ENCODE peak calls at places on chromosomes 5 and 9, in seven cellular contexts. E is transverse colon, X is right atrium auricular region, S is A549, Z is heart left ventricle, A is A673, O is upper lobe of left lung. M is an unnamed sample. For H3K9me3, the result is how much of the 10 kb centered on the place peaks cover.

GRCh38 chr9:3828495-3828894 is 302.7 kb upstream of the RFX3 start:
- DNase-seq in E (no peak), X (no peak), S (no peak), Z (no peak), A (no peak), O (no peak), M (no peak)

GRCh38 chr9:32251539-32251938 is 132.9 kb upstream of the ACO1 start:
- DNase-seq in E (peak), X (no peak), S (peak), Z (peak), A (peak), O (peak), M (no peak)

GRCh38 chr5:134976841-134977240 is 9.1 kb downstream of the CATSPER3 start:
- DNase-seq in E (no peak), X (no peak), S (no peak), Z (no peak), A (no peak), O (no peak), M (no peak)

GRCh38 chr5:176743828-176744583 is 66.4 kb upstream of the UNC5A start:
- DNase-seq in E (no peak), X (peak), S (no peak), Z (no peak), A (no peak), O (peak), M (peak)

GRCh38 chr9:13621871-13622564 is 342.5 kb upstream of the MPDZ start:
- DNase-seq in E (no peak), X (no peak), S (no peak), Z (no peak), A (no peak), O (no peak), M (no peak)

GRCh38 chr9:114400219-114400618 is 12.4 kb upstream of the AKNA start:
- DNase-seq in E (no peak), X (no peak), S (no peak), Z (no peak), A (no peak), O (no peak), M (no peak)

GRCh38 chr9:114214181-114214580 is 58.8 kb downstream of the COL27A1 start:
- DNase-seq in E (no peak), X (peak), S (no peak), Z (no peak), A (no peak), O (no peak), M (no peak)

GRCh38 chr5:133220851-133221674 is 169.2 kb downstream of the HSPA4 start:
- DNase-seq in E (no peak), X (no peak), S (peak), Z (no peak), A (no peak), O (no peak), M (no peak)

GRCh38 chr9:93205896-93206575 is 22.1 kb downstream of the WNK2 start:
- DNase-seq in E (no peak), X (no peak), S (no peak), Z (no peak), A (no peak), O (no peak), M (no peak)

GRCh38 chr5:9233712-9234111 is 312.2 kb downstream of the SEMA5A start:
- DNase-seq in E (no peak), X (no peak), S (no peak), Z (no peak), A (no peak), O (no peak), M (no peak)

GRCh38 chr5:137286025-137286610 is 213.0 kb downstream of the SPOCK1 start:
- DNase-seq in E (no peak), X (no peak), S (no peak), Z (no peak), A (no peak), O (no peak), M (no peak)

GRCh38 chr5:107556575-107556974 is 114.2 kb downstream of the EFNA5 start:
- DNase-seq in E (no peak), X (no peak), S (no peak), Z (no peak), A (no peak), O (no peak), M (no peak)

GRCh38 chr5:155125696-155126095 is 112.1 kb downstream of the KIF4B start:
- DNase-seq in E (no peak), X (no peak), S (no peak), Z (no peak), A (no peak), O (no peak), M (no peak)

GRCh38 chr5:157971466-157972324 is 112.8 kb upstream of the CLINT1 start:
- DNase-seq in E (no peak), X (no peak), S (no peak), Z (peak), A (no peak), O (no peak), M (no peak)

GRCh38 chr5:96712100-96712746 is 50.0 kb downstream of the CAST start:
- DNase-seq in E (no peak), X (no peak), S (no peak), Z (no peak), A (no peak), O (no peak), M (no peak)

GRCh38 chr5:176614805-176615478 is 5.0 kb upstream of the GPRIN1 start:
- DNase-seq in E (no peak), X (no peak), S (no peak), Z (no peak), A (no peak), O (no peak), M (no peak)

GRCh38 chr9:116342941-116343340 is 189.3 kb downstream of the PAPPA start:
- DNase-seq in E (no peak), X (no peak), S (no peak), Z (no peak), A (no peak), O (no peak), M (no peak)

GRCh38 chr9:111598730-111599091 is 736 bp downstream of the PTGR1 start:
- DNase-seq in E (peak), X (peak), S (no peak), Z (peak), A (peak), O (peak), M (peak)

GRCh38 chr9:69771775-69772418 is 12.1 kb upstream of the PTAR1 start:
- DNase-seq in E (no peak), X (no peak), S (no peak), Z (no peak), A (no peak), O (peak), M (no peak)

GRCh38 chr5:160369990-160370712 is at the start of gene C1QTNF2:
- DNase-seq in E (peak), X (peak), S (peak), Z (peak), A (peak), O (peak), M (peak)

DNA sequence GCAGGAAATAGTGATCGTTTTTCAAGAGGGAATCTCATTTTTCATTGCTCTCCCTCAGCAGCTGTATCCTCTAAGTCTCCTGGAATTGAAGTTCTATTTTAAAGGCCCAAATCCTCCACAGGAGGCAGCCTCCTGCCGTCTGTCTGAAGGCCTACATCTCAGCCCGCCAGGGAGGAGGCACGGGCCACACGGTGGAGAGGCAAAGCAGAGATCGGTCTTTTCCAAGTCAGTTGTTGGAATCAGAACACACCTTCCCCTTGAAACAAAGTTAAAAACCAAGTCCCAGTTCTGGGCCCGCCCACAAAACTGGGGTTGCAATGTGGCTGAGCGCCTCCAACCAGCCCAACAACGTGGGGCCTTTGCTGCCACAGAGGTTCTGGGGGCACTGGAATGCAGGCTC is 68.7 kb downstream of the RAPGEF1 start:
- DNase-seq in E (no peak), X (no peak), S (no peak), Z (no peak), A (peak), O (no peak), M (no peak)
- TF ChIP-seq CTCF in E (no peak), X (no peak), S (no peak), Z (no peak), A (peak), O (no peak), M (no peak)

GRCh38 chr5:2257326-2258244 is 374.9 kb upstream of the IRX4 start:
- DNase-seq in E (no peak), X (peak), S (no peak), Z (no peak), A (no peak), O (no peak), M (peak)

GRCh38 chr5:2258861-2259260 is 376.1 kb upstream of the IRX4 start:
- DNase-seq in E (no peak), X (no peak), S (no peak), Z (no peak), A (no peak), O (no peak), M (peak)

GRCh38 chr5:2254880-2255750 is 372.4 kb upstream of the IRX4 start:
- DNase-seq in E (no peak), X (peak), S (no peak), Z (no peak), A (no peak), O (no peak), M (no peak)

GRCh38 chr5:2255915-2256645 is 373.4 kb upstream of the IRX4 start:
- DNase-seq in E (no peak), X (no peak), S (no peak), Z (no peak), A (no peak), O (no peak), M (peak)

DNA sequence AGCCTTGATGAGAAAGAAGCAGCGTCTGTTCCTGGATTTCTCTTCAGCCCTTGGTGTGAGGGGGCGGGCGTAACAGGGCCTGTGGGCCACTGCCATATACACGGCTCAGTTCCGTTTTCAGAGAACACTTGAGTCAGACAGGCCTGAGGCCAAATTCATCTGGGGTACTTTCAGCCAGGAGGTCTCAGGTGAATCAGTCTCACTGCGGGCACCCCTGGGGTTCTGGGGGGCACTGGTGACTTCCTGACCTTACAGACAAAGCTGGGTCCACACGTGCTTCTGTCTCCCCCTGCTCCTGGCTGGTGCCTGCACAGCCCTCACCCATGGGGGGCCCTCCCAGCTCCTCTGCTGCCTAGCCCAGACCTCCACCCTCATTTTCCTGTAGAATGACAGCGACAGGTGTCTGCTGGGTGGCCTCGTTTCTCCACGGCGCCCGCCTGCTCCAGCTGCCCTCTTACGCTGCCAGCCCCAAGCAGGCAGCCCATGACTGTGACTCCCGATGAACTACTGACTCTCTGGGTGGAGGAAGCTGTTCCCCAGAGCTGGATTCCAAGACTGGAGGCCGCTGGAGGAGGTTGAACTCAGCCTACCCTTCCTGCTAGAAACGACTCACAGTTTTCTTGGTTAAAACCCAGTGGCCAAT is 374.0 kb upstream of the IRX4 start:
- DNase-seq in E (no peak), X (peak), S (no peak), Z (no peak), A (no peak), O (no peak), M (peak)
- H3K9me3 ChIP-seq in E (under half), X (under half), S (under half), Z (under half), A (under half), O (under half), M (under half)

GRCh38 chr5:61860978-61861377 is 445.0 kb upstream of the KIF2A start:
- DNase-seq in E (no peak), X (no peak), S (no peak), Z (no peak), A (no peak), O (no peak), M (no peak)
- TF ChIP-seq CTCF in E (no peak), X (no peak), S (no peak), Z (no peak), A (no peak), O (no peak), M (no peak)

DNA sequence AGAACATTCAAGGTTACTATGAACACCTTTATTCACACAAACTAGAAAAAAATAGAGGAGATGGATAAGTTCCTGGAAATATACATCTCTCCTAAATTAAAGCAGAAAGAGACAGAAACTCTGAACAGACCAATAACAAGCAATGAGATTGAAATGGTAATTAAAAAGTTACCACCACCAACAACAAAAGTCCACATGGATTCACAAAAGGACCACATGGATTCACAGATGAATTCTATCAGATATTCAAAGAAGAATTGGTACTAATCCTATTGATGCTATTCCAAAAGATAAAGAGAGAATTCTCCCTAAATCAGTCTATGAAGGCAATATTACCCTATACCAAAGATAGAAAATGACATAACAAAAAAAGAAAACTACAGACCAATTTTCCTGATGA is 518.9 kb downstream of the PRDM9 start:
- DNase-seq in E (no peak), X (no peak), S (no peak), Z (no peak), A (no peak), O (no peak), M (no peak)
- H3K9me3 ChIP-seq in E (under half), X (under half), S (under half), Z (under half), A (under half), O (under half), M (under half)

DNA sequence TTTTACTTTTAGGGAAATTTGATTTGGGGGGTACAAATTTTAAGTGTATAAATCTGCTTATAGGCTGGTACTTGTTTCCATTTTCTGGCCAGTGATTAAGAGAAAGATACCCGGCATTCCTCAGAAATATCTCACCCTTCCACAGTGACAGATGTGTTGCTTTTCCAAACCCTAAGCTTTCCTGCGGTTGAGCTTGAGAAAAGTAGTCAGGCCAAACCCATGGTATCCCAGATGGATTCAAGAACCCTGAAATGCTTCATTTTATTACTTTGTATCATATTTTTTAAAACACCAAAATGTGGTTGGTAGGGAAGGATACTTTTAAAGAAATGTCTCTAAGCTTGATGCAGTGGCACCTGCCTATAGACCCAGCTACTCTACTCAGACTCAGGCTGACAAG is 23.5 kb downstream of the SPTAN1 start:
- DNase-seq in E (no peak), X (no peak), S (no peak), Z (no peak), A (no peak), O (no peak), M (no peak)
- TF ChIP-seq CTCF in E (no peak), X (no peak), S (no peak), Z (no peak), A (no peak), O (no peak), M (no peak)

GRCh38 chr5:151066920-151067319 is 13.9 kb downstream of the TNIP1 start:
- DNase-seq in E (no peak), X (no peak), S (no peak), Z (no peak), A (no peak), O (no peak), M (no peak)
- H3K9me3 ChIP-seq in E (under half), X (under half), S (under half), Z (under half), A (under half), O (under half), M (under half)

DNA sequence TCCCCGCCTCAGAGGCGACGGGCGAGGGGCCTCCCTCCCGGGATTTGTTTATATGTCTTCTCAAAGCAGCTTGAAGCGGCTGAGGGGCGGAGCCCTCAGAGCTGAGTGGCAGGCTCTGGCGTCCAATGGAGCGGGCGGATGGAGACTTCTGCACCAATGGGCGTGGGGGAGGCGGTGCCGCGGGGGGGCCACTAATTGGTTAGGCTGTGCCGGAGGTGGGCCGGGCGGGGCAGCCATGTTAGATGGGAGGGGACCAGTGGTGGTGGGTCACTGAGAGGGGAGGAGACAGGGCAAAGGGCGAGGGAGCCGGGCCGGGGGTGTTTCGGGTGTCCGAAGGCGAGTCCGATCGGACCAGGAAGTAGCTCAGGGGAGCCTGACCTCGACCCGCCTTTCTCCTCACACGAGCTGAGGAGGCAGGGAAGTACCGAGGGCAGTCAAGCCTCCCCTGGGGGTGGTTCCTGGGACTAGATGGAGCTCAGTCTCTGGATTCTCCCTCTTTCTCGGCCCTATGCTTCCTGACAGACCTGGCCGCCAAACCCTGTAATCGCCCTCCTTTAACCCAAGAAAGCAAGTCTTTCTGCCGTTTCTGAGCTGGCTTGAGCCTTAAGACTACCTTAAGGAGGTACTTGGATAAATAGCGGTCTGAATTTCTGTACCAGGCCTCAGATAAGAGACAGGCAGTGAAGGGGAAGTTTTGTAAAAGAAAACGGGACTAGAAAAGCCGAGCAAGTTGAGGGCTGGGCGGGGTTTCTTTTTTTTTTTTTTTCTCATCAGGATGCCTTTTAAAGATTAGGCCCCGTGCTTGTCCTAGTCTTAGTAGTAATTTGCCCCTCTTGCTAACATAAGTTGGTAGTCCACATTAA is 1.1 kb downstream of the CREBRF start:
- DNase-seq in E (peak), X (peak), S (peak), Z (peak), A (peak), O (peak), M (peak)
- TF ChIP-seq CTCF in E (peak), X (no peak), S (no peak), Z (no peak), A (no peak), O (peak), M (no peak)

M was measured in upper lobe of right lung.